ENCODE peak calls at places on chromosomes 4 and X, in four cellular contexts. One of them, this sample, is unnamed.

GRCh38 chrX:44447214-44447613 is 95.4 kb downstream of the FUNDC1 start:
- DNase-seq in Peyer's patch: no peak
- DNase-seq in HCT116: no peak
- DNase-seq in suprapubic skin: no peak
- DNase-seq in this sample: no peak

GRCh38 chr4:29047341-29048041 is 1672.7 kb upstream of the PCDH7 start:
- DNase-seq in suprapubic skin: no peak
- DNase-seq in HCT116: no peak
- DNase-seq in Peyer's patch: no peak
- DNase-seq in this sample: no peak

GRCh38 chr4:152862608-152863007 is 73.5 kb upstream of the FHDC1 start:
- DNase-seq in suprapubic skin: no peak
- DNase-seq in Peyer's patch: no peak
- DNase-seq in HCT116: no peak
- DNase-seq in this sample: no peak

GRCh38 chr4:108144451-108144850 is 24.3 kb downstream of the LEF1 start:
- DNase-seq in Peyer's patch: no peak
- DNase-seq in suprapubic skin: no peak
- DNase-seq in HCT116: no peak
- DNase-seq in this sample: peak

GRCh38 chrX:71541546-71542022 is 8.7 kb downstream of the OGT start:
- DNase-seq in suprapubic skin: no peak
- DNase-seq in HCT116: no peak
- DNase-seq in Peyer's patch: no peak
- DNase-seq in this sample: peak

GRCh38 chr4:4390521-4391240 is 3.8 kb downstream of the NSG1 start:
- DNase-seq in suprapubic skin: no peak
- DNase-seq in HCT116: no peak
- DNase-seq in Peyer's patch: no peak
- DNase-seq in this sample: no peak

GRCh38 chr4:46404961-46405360 is 15.0 kb upstream of the GABRA2 start:
- DNase-seq in suprapubic skin: no peak
- DNase-seq in Peyer's patch: peak
- DNase-seq in HCT116: no peak
- DNase-seq in this sample: no peak

GRCh38 chr4:116272336-116272735 is 813.0 kb downstream of the TRAM1L1 start:
- DNase-seq in HCT116: no peak
- DNase-seq in Peyer's patch: no peak
- DNase-seq in suprapubic skin: no peak
- DNase-seq in this sample: no peak

GRCh38 chr4:151534195-151534594 is 125.2 kb downstream of the FHIP1A start:
- DNase-seq in Peyer's patch: no peak
- DNase-seq in suprapubic skin: no peak
- DNase-seq in HCT116: no peak
- DNase-seq in this sample: no peak

GRCh38 chr4:78634011-78634664 is 82.6 kb downstream of the ANXA3 start:
- DNase-seq in HCT116: no peak
- DNase-seq in suprapubic skin: no peak
- DNase-seq in Peyer's patch: no peak
- DNase-seq in this sample: no peak

GRCh38 chr4:151582098-151582497 is 173.1 kb downstream of the FHIP1A start:
- DNase-seq in suprapubic skin: no peak
- DNase-seq in HCT116: no peak
- DNase-seq in Peyer's patch: no peak
- DNase-seq in this sample: no peak

GRCh38 chrX:2608638-2609430 is 82.3 kb upstream of the CD99 start:
- DNase-seq in suprapubic skin: peak
- DNase-seq in Peyer's patch: peak
- DNase-seq in HCT116: peak
- DNase-seq in this sample: no peak

GRCh38 chrX:78532363-78532762 is 126.8 kb downstream of the RTL3 start:
- DNase-seq in suprapubic skin: no peak
- DNase-seq in Peyer's patch: no peak
- DNase-seq in HCT116: no peak
- DNase-seq in this sample: no peak
- TF ChIP-seq POLR2A in suprapubic skin: no peak
- TF ChIP-seq POLR2A in Peyer's patch: no peak
- TF ChIP-seq POLR2A in HCT116: no peak
- TF ChIP-seq POLR2A in this sample: no peak

DNA sequence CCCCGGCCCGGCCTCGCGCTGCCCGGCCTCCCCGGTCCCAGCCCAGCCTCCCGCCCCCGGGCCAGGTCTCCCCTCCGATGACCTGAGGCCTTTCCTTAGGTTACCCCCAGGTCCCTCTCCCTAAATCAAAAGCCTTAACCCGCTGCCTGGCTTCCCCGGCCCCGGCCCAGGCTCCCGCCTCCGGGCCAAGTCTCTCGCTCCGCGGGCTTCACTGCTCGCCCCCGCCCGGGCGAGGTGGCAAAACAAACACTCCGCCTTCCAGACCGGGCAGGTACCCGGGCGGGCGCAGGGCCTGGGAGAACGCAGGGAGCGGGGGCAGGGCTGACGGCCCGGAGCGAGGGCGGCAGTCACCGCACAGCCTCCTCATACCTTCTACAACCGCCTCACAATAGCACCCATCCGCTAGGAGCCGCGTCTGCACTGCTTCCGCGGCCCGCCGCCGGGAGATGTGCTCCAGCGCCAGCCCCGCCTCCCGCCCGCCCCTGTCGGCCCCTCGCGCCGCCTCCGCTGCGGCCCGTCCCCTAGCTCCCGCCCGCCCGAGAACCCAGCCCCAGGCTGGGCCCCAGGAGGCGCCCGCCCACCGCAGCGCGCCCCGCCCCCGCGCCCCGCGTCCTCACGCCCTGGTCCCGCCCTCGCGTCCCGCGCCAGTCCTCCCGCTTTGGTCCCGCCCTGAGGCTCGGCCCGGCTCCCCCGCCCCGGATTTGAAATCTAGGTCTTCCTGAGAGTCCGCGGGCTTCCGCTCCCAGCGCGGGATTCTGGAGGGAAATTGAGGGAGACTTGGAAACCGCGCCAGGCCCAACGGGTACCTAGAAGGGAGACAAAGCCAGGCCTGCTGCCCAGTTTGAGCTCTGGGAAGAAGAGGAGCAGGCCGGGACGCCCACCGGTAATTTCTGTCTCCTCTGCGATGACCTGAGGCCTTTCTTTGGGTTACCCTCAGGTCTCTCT is at the start of the genes CASP3 and PRIMPOL:
- DNase-seq in HCT116: peak
- DNase-seq in suprapubic skin: peak
- DNase-seq in Peyer's patch: peak
- DNase-seq in this sample: peak
- TF ChIP-seq POLR2A in HCT116: peak
- TF ChIP-seq POLR2A in suprapubic skin: peak
- TF ChIP-seq POLR2A in Peyer's patch: peak
- TF ChIP-seq POLR2A in this sample: peak

GRCh38 chrX:154061801-154062200 is 35.7 kb downstream of the MECP2 start:
- DNase-seq in suprapubic skin: no peak
- DNase-seq in Peyer's patch: no peak
- DNase-seq in HCT116: no peak
- DNase-seq in this sample: no peak

GRCh38 chrX:154064637-154065435 is 32.7 kb downstream of the MECP2 start:
- DNase-seq in suprapubic skin: no peak
- DNase-seq in HCT116: no peak
- DNase-seq in Peyer's patch: no peak
- DNase-seq in this sample: no peak

GRCh38 chrX:154059231-154059630 is 38.3 kb downstream of the MECP2 start:
- DNase-seq in HCT116: no peak
- DNase-seq in suprapubic skin: no peak
- DNase-seq in Peyer's patch: no peak
- DNase-seq in this sample: no peak

GRCh38 chrX:154059729-154060245 is 37.7 kb downstream of the MECP2 start:
- DNase-seq in Peyer's patch: no peak
- DNase-seq in HCT116: no peak
- DNase-seq in suprapubic skin: no peak
- DNase-seq in this sample: no peak

DNA sequence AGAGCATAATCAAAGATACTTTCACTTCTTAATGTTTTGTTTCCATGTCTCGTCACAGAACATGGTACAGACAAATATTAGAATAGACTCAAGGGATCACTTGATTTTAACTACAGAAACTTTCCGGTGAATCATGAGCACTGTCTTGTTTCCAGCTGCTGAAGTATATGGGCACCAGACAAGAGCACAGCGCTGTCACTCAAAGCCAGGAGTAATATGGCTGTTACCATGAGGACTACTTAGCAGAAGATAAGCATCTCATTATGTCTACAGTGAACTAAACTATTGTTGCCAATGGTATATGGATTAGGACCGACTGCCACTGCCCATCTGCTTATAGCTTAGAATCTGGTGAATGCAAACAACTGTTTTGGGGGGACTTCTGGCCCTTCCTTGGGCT is 34.3 kb downstream of the MECP2 start:
- DNase-seq in HCT116: no peak
- DNase-seq in suprapubic skin: no peak
- DNase-seq in Peyer's patch: no peak
- DNase-seq in this sample: no peak
- TF ChIP-seq POLR2A in HCT116: no peak
- TF ChIP-seq POLR2A in suprapubic skin: no peak
- TF ChIP-seq POLR2A in Peyer's patch: no peak
- TF ChIP-seq POLR2A in this sample: no peak

DNA sequence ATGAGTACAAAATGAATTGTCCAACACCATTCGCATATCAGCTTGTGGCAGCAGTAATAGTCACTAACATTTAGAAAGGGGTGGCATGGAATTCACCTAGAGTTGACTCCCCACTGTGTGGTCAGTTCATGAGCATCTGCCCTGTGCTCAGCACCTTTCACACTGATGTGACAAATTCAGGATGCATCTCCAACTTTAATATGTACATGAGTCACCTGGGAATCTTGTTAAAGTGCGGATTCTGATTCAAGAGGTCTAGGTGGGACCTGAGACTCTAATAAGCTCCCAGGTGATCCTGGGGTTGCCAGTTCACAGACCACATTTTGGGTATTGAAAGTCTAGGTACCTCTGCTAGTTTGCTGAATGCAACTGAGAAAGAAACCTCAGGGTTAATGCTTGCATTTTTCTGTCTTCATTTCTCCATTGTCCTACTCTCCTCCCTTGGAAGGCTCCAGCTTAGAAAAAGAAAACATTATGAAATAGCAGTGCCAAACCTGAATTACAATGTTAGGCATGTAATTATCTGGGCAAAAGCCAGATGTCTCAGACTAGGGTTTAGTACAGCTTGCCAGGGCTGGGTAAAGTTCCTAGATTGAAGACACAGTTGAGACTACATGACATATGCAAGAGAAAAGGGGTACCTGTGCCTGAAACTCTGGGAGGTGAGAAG is 32.7 kb downstream of the TMSB4X start:
- DNase-seq in Peyer's patch: no peak
- DNase-seq in suprapubic skin: no peak
- DNase-seq in HCT116: no peak
- DNase-seq in this sample: no peak
- TF ChIP-seq POLR2A in Peyer's patch: no peak
- TF ChIP-seq POLR2A in suprapubic skin: no peak
- TF ChIP-seq POLR2A in HCT116: no peak
- TF ChIP-seq POLR2A in this sample: no peak

GRCh38 chr4:42655921-42656735 is 777 bp downstream of the ATP8A1 start:
- DNase-seq in HCT116: no peak
- DNase-seq in suprapubic skin: peak
- DNase-seq in Peyer's patch: peak
- DNase-seq in this sample: peak

GRCh38 chr4:42656736-42656985 is 244 bp downstream of the ATP8A1 start:
- DNase-seq in suprapubic skin: no peak
- DNase-seq in HCT116: no peak
- DNase-seq in Peyer's patch: no peak
- DNase-seq in this sample: no peak

GRCh38 chr4:42654606-42655005 is 2.3 kb downstream of the ATP8A1 start:
- DNase-seq in suprapubic skin: no peak
- DNase-seq in Peyer's patch: peak
- DNase-seq in HCT116: peak
- DNase-seq in this sample: peak

GRCh38 chr4:42655248-42655647 is 1.7 kb downstream of the ATP8A1 start:
- DNase-seq in Peyer's patch: no peak
- DNase-seq in HCT116: no peak
- DNase-seq in suprapubic skin: no peak
- DNase-seq in this sample: no peak

DNA sequence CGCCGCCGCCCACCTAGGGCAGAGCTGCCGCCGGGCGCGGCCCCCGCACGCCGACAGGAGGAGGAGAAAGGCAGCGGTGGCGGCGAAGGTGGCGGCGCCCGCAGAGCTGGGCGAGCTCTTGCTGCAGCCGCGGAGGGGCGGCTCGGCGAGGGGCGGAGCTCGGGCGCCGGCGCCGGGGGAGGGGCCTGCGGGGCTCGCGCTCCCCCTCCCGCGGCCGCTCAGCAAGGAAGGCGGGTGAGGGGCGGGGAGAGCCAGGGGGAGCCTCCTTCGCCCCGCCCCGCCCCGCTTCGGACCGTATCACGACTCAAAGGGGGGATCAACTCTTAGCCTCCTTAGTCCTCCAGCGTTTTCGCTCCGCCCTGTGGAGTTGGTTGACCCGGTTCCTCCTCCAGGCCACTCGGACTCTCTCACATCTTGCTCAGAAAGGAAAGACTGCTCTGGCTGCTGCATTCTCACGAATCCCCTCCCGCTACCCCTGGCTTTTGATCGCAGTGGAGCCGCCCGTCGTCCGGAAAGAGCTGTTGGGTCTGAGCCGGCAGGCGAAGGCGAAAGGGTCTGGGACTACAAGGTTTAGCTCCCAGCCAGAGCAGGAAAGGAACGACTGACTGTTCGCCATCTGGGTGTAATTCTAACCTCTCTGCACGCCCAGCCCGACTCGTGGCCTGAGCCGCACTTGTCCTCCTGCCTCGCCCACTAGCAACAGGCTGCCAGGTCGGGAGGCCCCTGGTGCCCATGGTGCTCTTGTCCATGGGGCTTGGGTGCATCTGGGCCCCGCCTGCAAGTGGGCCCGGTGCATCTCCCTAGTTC is at the start of gene ATP8A1:
- DNase-seq in HCT116: peak
- DNase-seq in suprapubic skin: peak
- DNase-seq in Peyer's patch: peak
- DNase-seq in this sample: peak
- TF ChIP-seq POLR2A in HCT116: peak
- TF ChIP-seq POLR2A in suprapubic skin: peak
- TF ChIP-seq POLR2A in Peyer's patch: peak
- TF ChIP-seq POLR2A in this sample: peak

GRCh38 chr4:76585897-76586360 is 150.9 kb downstream of the SHROOM3 start:
- DNase-seq in suprapubic skin: peak
- DNase-seq in HCT116: peak
- DNase-seq in Peyer's patch: peak
- DNase-seq in this sample: no peak
- TF ChIP-seq POLR2A in suprapubic skin: no peak
- TF ChIP-seq POLR2A in HCT116: no peak
- TF ChIP-seq POLR2A in Peyer's patch: peak
- TF ChIP-seq POLR2A in this sample: no peak

This sample was measured in erythroblast.